ENCODE peak calls at places on chromosomes 6 and 20, in nine cellular contexts. D is Caco-2, S is fibroblast of lung, P is cardiac fibroblast, W is adrenal gland, C is SJSA1, T is Peyer's patch, M is left lung, J is foreskin fibroblast. Y is an unnamed sample.

GRCh38 chr20:43243672-43244269 is 54.1 kb upstream of the PTPRT start:
- DNase-seq in P (peak), J (no peak), M (no peak), D (no peak), W (no peak), C (no peak), S (no peak), T (no peak), Y (no peak)

GRCh38 chr6:10658910-10659696 is 35.3 kb downstream of the C6orf52 start:
- DNase-seq in J (peak), S (no peak), C (no peak), M (no peak), T (no peak), D (no peak), P (no peak), W (no peak), Y (no peak)

GRCh38 chr6:163343609-163344008 is 70.9 kb upstream of the QKI start:
- DNase-seq in T (no peak), W (no peak), J (no peak), P (no peak), C (no peak), D (no peak), S (no peak), M (no peak), Y (no peak)

GRCh38 chr6:152185158-152185574 is 377.7 kb downstream of the ESR1 start:
- DNase-seq in S (no peak), W (no peak), C (no peak), P (no peak), D (no peak), M (no peak), T (no peak), J (no peak), Y (no peak)

GRCh38 chr20:64222273-64222672 is 33.3 kb upstream of the PCMTD2 start:
- DNase-seq in P (peak), D (no peak), J (peak), M (no peak), S (peak), T (no peak), W (no peak), C (no peak), Y (peak)

GRCh38 chr20:59781236-59781635 is 152.2 kb downstream of the SYCP2 start:
- DNase-seq in T (no peak), C (no peak), W (peak), M (no peak), J (no peak), P (no peak), S (no peak), D (no peak), Y (no peak)

GRCh38 chr6:133551847-133552331 is 310.7 kb downstream of the EYA4 start:
- DNase-seq in T (no peak), J (peak), W (no peak), S (peak), C (peak), P (peak), D (no peak), M (peak), Y (peak)

GRCh38 chr6:106241498-106241897 is 84.1 kb downstream of the ATG5 start:
- DNase-seq in T (no peak), D (no peak), C (no peak), J (no peak), P (no peak), M (no peak), W (no peak), S (no peak), Y (no peak)

GRCh38 chr6:52574709-52575489 is 2.0 kb downstream of the TRAM2 start:
- DNase-seq in W (no peak), T (peak), C (peak), D (peak), S (peak), J (peak), M (peak), P (peak), Y (no peak)

GRCh38 chr6:161618816-161619454 is 345.1 kb upstream of the AGPAT4 start:
- DNase-seq in W (peak), D (peak), J (peak), S (peak), C (peak), P (peak), T (no peak), M (no peak), Y (peak)

GRCh38 chr6:2939315-2940009 is 31.9 kb downstream of the SERPINB6 start:
- DNase-seq in C (no peak), D (no peak), P (no peak), M (no peak), T (no peak), S (no peak), J (no peak), W (no peak), Y (no peak)

GRCh38 chr6:45305546-45305945 is 22.6 kb upstream of the RUNX2 start:
- DNase-seq in S (peak), J (peak), C (no peak), M (no peak), P (no peak), W (no peak), T (no peak), D (no peak), Y (peak)

GRCh38 chr6:111972714-111973678 is 80.9 kb upstream of the CCN6 start:
- DNase-seq in D (peak), W (no peak), S (peak), M (peak), T (no peak), J (peak), P (peak), C (peak), Y (peak)

GRCh38 chr6:43495409-43495941 is 14.7 kb downstream of the LRRC73 start:
- DNase-seq in M (no peak), J (peak), P (no peak), S (no peak), C (no peak), D (no peak), W (no peak), T (no peak), Y (no peak)

GRCh38 chr20:58583586-58583985 is 67.5 kb upstream of the STX16 start:
- DNase-seq in S (no peak), M (no peak), J (no peak), C (no peak), D (no peak), P (no peak), T (no peak), W (no peak), Y (no peak)

GRCh38 chr6:129536271-129536670 is 173.7 kb downstream of the ARHGAP18 start:
- DNase-seq in W (no peak), C (no peak), J (no peak), T (no peak), D (no peak), S (no peak), M (no peak), P (no peak), Y (no peak)

GRCh38 chr6:76633259-76633658 is 560.8 kb upstream of the IMPG1 start:
- DNase-seq in M (no peak), J (no peak), T (no peak), C (no peak), D (peak), S (no peak), P (no peak), W (no peak), Y (no peak)

GRCh38 chr6:111872521-111873177 is 603 bp downstream of the FYN start:
- DNase-seq in C (peak), T (peak), S (peak), D (peak), W (peak), M (peak), P (peak), J (peak), Y (peak)

GRCh38 chr20:63708301-63709148 is 686 bp downstream of the ZGPAT start:
- DNase-seq in P (no peak), T (peak), C (no peak), D (peak), S (no peak), J (peak), W (peak), M (peak), Y (no peak)

GRCh38 chr6:150867117-150867516 is 1.6 kb downstream of the MTHFD1L start:
- DNase-seq in W (no peak), P (peak), D (no peak), M (no peak), J (no peak), S (no peak), C (no peak), T (no peak), Y (no peak)

GRCh38 chr6:152746172-152746553 is 4.4 kb upstream of the VIP start:
- DNase-seq in C (peak), T (no peak), P (peak), W (no peak), M (no peak), D (no peak), S (peak), J (peak), Y (peak)

GRCh38 chr6:3330199-3330598 is 71.5 kb downstream of the PSMG4 start:
- DNase-seq in W (no peak), J (no peak), C (no peak), D (no peak), S (no peak), P (no peak), M (no peak), T (no peak), Y (no peak)

GRCh38 chr20:37020636-37021035 is 69.1 kb upstream of the SAMHD1 start:
- DNase-seq in D (no peak), W (no peak), P (no peak), T (no peak), J (no peak), M (no peak), S (peak), C (no peak), Y (no peak)

GRCh38 chr6:142374965-142375733 is 73.3 kb downstream of the ADGRG6 start:
- DNase-seq in M (no peak), S (peak), J (peak), P (peak), W (no peak), C (peak), D (peak), T (no peak), Y (peak)

GRCh38 chr6:138266095-138266494 is 47.8 kb upstream of the PBOV1 start:
- DNase-seq in M (no peak), S (no peak), P (no peak), C (no peak), W (no peak), J (no peak), T (no peak), D (no peak), Y (no peak)

GRCh38 chr6:120157873-120158272 is 808.3 kb upstream of the MAN1A1 start:
- DNase-seq in D (no peak), J (no peak), S (no peak), P (no peak), W (no peak), T (no peak), C (no peak), M (no peak), Y (no peak)

GRCh38 chr6:142323377-142323776 is 21.6 kb downstream of the ADGRG6 start:
- DNase-seq in W (no peak), J (peak), M (no peak), P (no peak), T (no peak), S (peak), D (peak), C (no peak), Y (peak)

GRCh38 chr6:82870582-82871172 is 195.0 kb downstream of the UBE3D start:
- DNase-seq in S (no peak), T (no peak), W (no peak), D (no peak), P (no peak), C (no peak), J (no peak), M (no peak), Y (no peak)

GRCh38 chr6:3314621-3315020 is 55.9 kb downstream of the PSMG4 start:
- DNase-seq in C (no peak), M (no peak), W (no peak), S (no peak), J (no peak), D (no peak), P (no peak), T (no peak), Y (no peak)

GRCh38 chr20:40305303-40305702 is 383.7 kb downstream of the MAFB start:
- DNase-seq in M (no peak), S (no peak), T (no peak), W (no peak), P (no peak), C (no peak), D (no peak), J (no peak), Y (no peak)

GRCh38 chr20:47799116-47799715 is 13.9 kb upstream of the SULF2 start:
- DNase-seq in C (no peak), W (no peak), S (no peak), D (no peak), J (no peak), T (no peak), P (peak), M (no peak), Y (no peak)

GRCh38 chr6:163572612-163573011 is 158.1 kb downstream of the QKI start:
- DNase-seq in D (no peak), T (no peak), C (peak), M (no peak), S (no peak), J (no peak), P (peak), W (no peak), Y (no peak)

GRCh38 chr6:136921521-136921935 is 573 bp upstream of the SLC35D3 start:
- DNase-seq in C (peak), W (peak), D (peak), T (peak), M (no peak), S (no peak), J (peak), P (no peak), Y (no peak)

GRCh38 chr20:57205625-57206219 is 60.7 kb downstream of the BMP7 start:
- DNase-seq in S (peak), T (no peak), J (peak), D (no peak), P (peak), C (peak), W (no peak), M (no peak), Y (peak)

GRCh38 chr6:37965964-37966676 is 146.6 kb downstream of the ZFAND3 start:
- DNase-seq in C (peak), P (peak), S (peak), J (peak), D (no peak), T (no peak), W (no peak), M (no peak), Y (peak)

GRCh38 chr6:15312500-15312899 is 66.6 kb downstream of the JARID2 start:
- DNase-seq in C (peak), M (no peak), J (peak), S (peak), T (no peak), D (no peak), P (peak), W (no peak), Y (peak)

GRCh38 chr6:150345786-150346185 is 23.0 kb upstream of the IYD start:
- DNase-seq in P (no peak), W (no peak), S (peak), T (no peak), M (no peak), D (no peak), C (peak), J (no peak), Y (no peak)

GRCh38 chr20:2516399-2516798 is 7.7 kb upstream of the ZNF343 start:
- DNase-seq in J (no peak), D (no peak), C (no peak), P (no peak), T (no peak), W (no peak), S (no peak), M (no peak), Y (no peak)

GRCh38 chr20:23641936-23642751 is 4.4 kb upstream of the CST3 start:
- DNase-seq in M (no peak), D (no peak), S (peak), J (peak), C (no peak), P (peak), W (no peak), T (no peak), Y (peak)
- H3K4me3 ChIP-seq in M (no peak), D (no peak), S (no peak), J (no peak), C (no peak), P (no peak), W (no peak), T (no peak), Y (no peak)

GRCh38 chr6:32085759-32086458 is 23.2 kb downstream of the TNXB start:
- DNase-seq in W (no peak), M (no peak), D (peak), J (no peak), S (no peak), T (no peak), P (no peak), C (no peak), Y (no peak)

GRCh38 chr6:32087574-32088486 is 21.3 kb downstream of the TNXB start:
- DNase-seq in P (peak), D (no peak), J (peak), S (peak), W (peak), M (peak), T (peak), C (no peak), Y (peak)

GRCh38 chr6:32084780-32085179 is 24.4 kb downstream of the TNXB start:
- DNase-seq in W (no peak), T (no peak), J (no peak), C (no peak), P (no peak), S (no peak), M (no peak), D (no peak), Y (no peak)

GRCh38 chr6:32088487-32089049 is 20.6 kb downstream of the TNXB start:
- DNase-seq in J (no peak), S (no peak), M (no peak), W (no peak), C (no peak), D (no peak), T (no peak), P (no peak), Y (no peak)

GRCh38 chr6:32086661-32087573 is 22.2 kb downstream of the TNXB start:
- DNase-seq in W (no peak), C (peak), J (peak), T (no peak), M (no peak), D (no peak), S (peak), P (peak), Y (peak)
- H3K4me3 ChIP-seq in W (no peak), C (no peak), J (no peak), T (peak), M (no peak), D (no peak), S (no peak), P (no peak), Y (no peak)

GRCh38 chr20:35005463-35005961 is 49.8 kb downstream of the MYH7B start:
- DNase-seq in M (peak), T (peak), P (no peak), C (no peak), S (no peak), W (peak), J (no peak), D (no peak), Y (no peak)

GRCh38 chr20:35003211-35004031 is 47.8 kb downstream of the MYH7B start:
- DNase-seq in W (no peak), S (no peak), D (no peak), P (no peak), C (no peak), T (peak), J (no peak), M (peak), Y (no peak)

GRCh38 chr20:35004051-35004725 is 48.5 kb downstream of the MYH7B start:
- DNase-seq in D (no peak), T (peak), S (no peak), C (no peak), M (peak), P (no peak), W (no peak), J (no peak), Y (no peak)

GRCh38 chr20:35006009-35006408 is 50.3 kb downstream of the MYH7B start:
- DNase-seq in T (peak), S (no peak), J (no peak), W (peak), M (peak), P (no peak), D (no peak), C (no peak), Y (no peak)

DNA sequence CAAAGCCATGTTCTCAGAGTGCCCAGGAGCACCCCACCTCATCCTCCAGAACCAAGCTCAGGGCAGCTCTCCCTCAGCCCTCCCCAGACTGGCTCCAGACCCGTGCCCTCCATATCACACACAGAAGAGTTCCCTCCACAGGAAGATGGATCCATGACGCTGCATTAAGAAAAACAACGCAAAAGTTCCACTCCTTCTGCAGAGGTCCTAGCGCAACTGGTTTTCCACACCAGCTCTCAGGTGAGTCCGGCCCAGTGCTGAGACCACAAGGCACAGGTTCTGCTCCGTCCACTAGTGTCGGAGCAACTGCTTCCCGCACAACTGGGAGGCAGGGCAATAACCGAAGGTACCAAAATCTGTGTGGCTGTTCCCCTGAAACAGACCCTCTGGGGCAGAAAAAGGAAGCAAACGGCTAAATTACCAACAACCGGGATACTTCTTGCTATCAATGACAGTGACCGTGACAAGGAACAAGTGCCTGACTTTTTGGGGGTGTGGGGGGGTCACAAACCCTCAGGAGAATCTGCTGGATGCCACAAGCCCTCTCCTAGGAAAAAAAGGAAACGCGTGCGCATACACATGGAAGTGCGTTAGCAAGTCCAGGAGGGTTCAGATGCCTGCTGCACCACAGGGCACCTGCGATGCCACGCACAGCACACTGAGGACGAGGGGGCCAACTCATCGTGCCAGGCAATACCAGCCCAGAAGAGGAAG is 49.2 kb downstream of the MYH7B start:
- DNase-seq in T (peak), C (no peak), P (no peak), J (no peak), M (peak), D (no peak), W (peak), S (no peak), Y (no peak)
- H3K4me3 ChIP-seq in T (no peak), C (no peak), P (no peak), J (no peak), M (no peak), D (no peak), W (no peak), S (no peak), Y (no peak)

DNA sequence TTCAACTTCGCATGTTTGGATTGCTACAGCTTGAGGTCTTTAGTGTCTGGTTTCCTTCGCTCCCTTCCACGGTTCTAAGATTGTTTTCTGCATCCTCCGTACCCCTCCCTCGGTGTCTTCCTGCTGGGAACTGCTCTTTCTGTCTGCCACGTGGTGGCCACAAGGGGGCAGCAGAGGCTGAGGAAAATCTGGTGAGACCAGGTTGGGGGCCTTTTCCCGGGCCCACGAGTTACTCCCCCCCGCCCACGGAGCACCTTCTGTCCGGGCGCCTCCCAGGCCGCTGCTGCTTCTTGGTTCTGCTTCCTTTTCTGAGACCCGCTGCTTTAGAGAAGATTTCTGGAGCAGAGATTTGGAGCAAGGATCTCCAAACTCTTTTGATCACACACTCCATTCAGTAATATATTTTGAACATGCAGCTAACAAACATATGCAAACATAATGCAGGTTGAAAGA is 21.1 kb upstream of the NOTCH4 start:
- DNase-seq in J (peak), T (peak), S (peak), P (peak), C (peak), D (peak), W (peak), M (peak), Y (peak)
- H3K4me3 ChIP-seq in J (peak), T (no peak), S (peak), P (no peak), C (no peak), D (no peak), W (no peak), M (no peak), Y (no peak)

GRCh38 chr6:30914854-30915590 is 984 bp downstream of the VARS2 start:
- DNase-seq in C (no peak), S (no peak), J (peak), M (no peak), T (no peak), D (no peak), W (no peak), P (no peak), Y (no peak)
- H3K4me3 ChIP-seq in C (peak), S (peak), J (peak), M (peak), T (peak), D (peak), W (peak), P (peak), Y (peak)

GRCh38 chr6:35731736-35732532 is 4.9 kb upstream of the ARMC12 start:
- DNase-seq in S (peak), W (peak), M (peak), D (peak), J (peak), T (peak), C (peak), P (peak), Y (peak)
- H3K4me3 ChIP-seq in S (peak), W (peak), M (peak), D (peak), J (peak), T (peak), C (peak), P (peak), Y (peak)

Y was measured in astrocyte of the spinal cord.